ENCODE peak calls at places on chromosome 16, in five cellular contexts. One of them, this sample, is unnamed. For H3K4me1, the result is how much of the 10 kb centered on the place peaks cover.

GRCh38 chr16:22388101-22388644 is 13.8 kb upstream of the CDR2 start:
- DNase-seq in fibroblast of lung: peak
- DNase-seq in heart left ventricle: no peak
- DNase-seq in astrocyte: no peak
- DNase-seq in kidney: no peak
- DNase-seq in this sample: no peak

GRCh38 chr16:19765860-19766553 is 47.9 kb downstream of the IQCK start:
- DNase-seq in fibroblast of lung: peak
- DNase-seq in heart left ventricle: peak
- DNase-seq in astrocyte: no peak
- DNase-seq in kidney: no peak
- DNase-seq in this sample: no peak

GRCh38 chr16:49441366-49441780 is 67.8 kb downstream of the C16orf78 start:
- DNase-seq in fibroblast of lung: no peak
- DNase-seq in heart left ventricle: peak
- DNase-seq in astrocyte: no peak
- DNase-seq in kidney: no peak
- DNase-seq in this sample: no peak

GRCh38 chr16:12468552-12468951 is 335.1 kb downstream of the CPPED1 start:
- DNase-seq in fibroblast of lung: no peak
- DNase-seq in heart left ventricle: no peak
- DNase-seq in astrocyte: no peak
- DNase-seq in kidney: no peak
- DNase-seq in this sample: no peak

GRCh38 chr16:48526058-48526957 is 83.7 kb downstream of the N4BP1 start:
- DNase-seq in fibroblast of lung: no peak
- DNase-seq in heart left ventricle: no peak
- DNase-seq in astrocyte: no peak
- DNase-seq in kidney: peak
- DNase-seq in this sample: peak

GRCh38 chr16:65224471-65224870 is 102.6 kb upstream of the CDH11 start:
- DNase-seq in fibroblast of lung: no peak
- DNase-seq in heart left ventricle: no peak
- DNase-seq in astrocyte: no peak
- DNase-seq in kidney: no peak
- DNase-seq in this sample: no peak

GRCh38 chr16:19916064-19916463 is 31.4 kb upstream of the GPRC5B start:
- DNase-seq in fibroblast of lung: no peak
- DNase-seq in heart left ventricle: no peak
- DNase-seq in astrocyte: no peak
- DNase-seq in kidney: no peak
- DNase-seq in this sample: no peak

GRCh38 chr16:12557808-12558207 is 245.9 kb downstream of the CPPED1 start:
- DNase-seq in fibroblast of lung: no peak
- DNase-seq in heart left ventricle: no peak
- DNase-seq in astrocyte: no peak
- DNase-seq in kidney: no peak
- DNase-seq in this sample: no peak

GRCh38 chr16:16960785-16961184 is 510.0 kb downstream of the XYLT1 start:
- DNase-seq in fibroblast of lung: no peak
- DNase-seq in heart left ventricle: no peak
- DNase-seq in astrocyte: no peak
- DNase-seq in kidney: no peak
- DNase-seq in this sample: no peak

GRCh38 chr16:66923247-66923851 is 2.0 kb downstream of the RRAD start:
- DNase-seq in fibroblast of lung: no peak
- DNase-seq in heart left ventricle: peak
- DNase-seq in astrocyte: peak
- DNase-seq in kidney: no peak
- DNase-seq in this sample: no peak

GRCh38 chr16:17396762-17397498 is 73.8 kb downstream of the XYLT1 start:
- DNase-seq in fibroblast of lung: peak
- DNase-seq in heart left ventricle: peak
- DNase-seq in astrocyte: peak
- DNase-seq in kidney: no peak
- DNase-seq in this sample: no peak

GRCh38 chr16:60681014-60681413 is 1355.2 kb downstream of the CDH8 start:
- DNase-seq in fibroblast of lung: no peak
- DNase-seq in heart left ventricle: no peak
- DNase-seq in astrocyte: no peak
- DNase-seq in kidney: no peak
- DNase-seq in this sample: no peak

GRCh38 chr16:56029026-56029425 is 153.9 kb upstream of the CES5A start:
- DNase-seq in fibroblast of lung: no peak
- DNase-seq in heart left ventricle: no peak
- DNase-seq in astrocyte: no peak
- DNase-seq in kidney: no peak
- DNase-seq in this sample: no peak
- TF ChIP-seq CTCF in fibroblast of lung: no peak
- TF ChIP-seq CTCF in heart left ventricle: no peak
- TF ChIP-seq CTCF in astrocyte: no peak
- TF ChIP-seq CTCF in kidney: no peak
- TF ChIP-seq CTCF in this sample: no peak

DNA sequence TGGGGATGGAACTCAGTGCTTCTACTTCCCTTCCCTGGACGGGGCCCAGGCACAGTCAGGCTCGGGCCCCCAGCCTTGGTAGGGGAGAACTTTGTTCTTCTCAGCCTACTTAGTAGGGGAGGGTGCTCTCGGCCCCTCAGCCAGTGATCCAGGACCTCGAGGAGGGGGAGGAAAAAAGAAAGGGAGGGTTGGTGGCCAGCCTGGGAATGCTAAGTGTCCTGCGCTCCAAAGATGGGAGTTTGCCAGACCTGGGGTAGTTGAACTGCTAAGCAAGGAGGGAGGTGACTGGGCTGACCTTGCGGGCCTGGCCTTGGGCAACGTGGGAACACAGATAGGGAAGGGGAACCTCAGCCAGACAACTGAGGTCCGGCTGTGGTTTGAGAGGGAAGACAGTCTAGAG is 12.2 kb downstream of the ADGRG1 start:
- DNase-seq in fibroblast of lung: no peak
- DNase-seq in heart left ventricle: peak
- DNase-seq in astrocyte: no peak
- DNase-seq in kidney: no peak
- DNase-seq in this sample: no peak
- H3K4me1 ChIP-seq in fibroblast of lung: under half
- H3K4me1 ChIP-seq in heart left ventricle: half or more
- H3K4me1 ChIP-seq in astrocyte: under half
- H3K4me1 ChIP-seq in kidney: under half
- H3K4me1 ChIP-seq in this sample: under half

DNA sequence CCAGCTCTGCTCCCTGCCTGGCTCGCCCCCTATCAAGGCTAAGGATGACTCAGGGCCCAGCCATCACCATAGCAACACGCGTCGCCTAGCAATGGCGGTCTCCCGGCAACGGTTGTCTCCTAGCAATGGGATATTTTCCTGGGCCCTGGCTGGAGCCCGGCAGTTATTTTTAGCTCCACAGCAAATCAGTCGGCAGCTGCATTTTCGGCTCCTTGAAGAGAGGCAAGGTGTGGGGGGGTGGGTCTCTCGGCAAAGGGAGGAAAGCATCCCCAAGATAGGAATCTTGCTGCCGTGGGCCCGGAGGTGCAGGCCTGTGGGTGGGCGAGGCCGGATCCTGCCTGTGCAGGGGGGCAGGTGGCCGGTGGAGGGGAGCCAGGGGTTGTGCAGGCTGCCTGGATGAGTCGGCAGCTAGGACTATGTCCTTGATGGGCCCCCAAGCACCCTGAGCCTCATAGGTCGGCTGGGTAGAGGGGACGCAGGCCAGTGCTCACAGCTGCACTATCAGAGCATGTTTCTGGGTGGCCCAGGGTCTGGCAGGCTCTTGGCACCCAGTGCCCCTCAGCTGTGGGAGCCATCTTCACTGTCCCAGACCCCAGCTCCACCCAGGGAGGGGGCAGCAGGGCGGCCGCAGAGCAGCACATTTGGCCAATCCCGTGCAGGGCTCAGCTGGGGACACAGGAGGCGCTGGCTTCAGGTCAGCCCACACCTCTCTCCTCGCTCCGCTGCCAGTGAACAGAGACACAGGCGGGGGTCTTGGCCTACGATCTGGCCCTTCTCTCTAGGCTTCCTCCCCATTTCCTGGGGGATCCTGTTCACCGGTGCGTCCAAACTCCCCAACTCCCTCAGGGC is 4.3 kb upstream of the FBXL16 start:
- DNase-seq in fibroblast of lung: peak
- DNase-seq in heart left ventricle: peak
- DNase-seq in astrocyte: peak
- DNase-seq in kidney: no peak
- DNase-seq in this sample: no peak
- TF ChIP-seq CTCF in fibroblast of lung: no peak
- TF ChIP-seq CTCF in heart left ventricle: no peak
- TF ChIP-seq CTCF in astrocyte: no peak
- TF ChIP-seq CTCF in kidney: no peak
- TF ChIP-seq CTCF in this sample: no peak

GRCh38 chr16:80100186-80100585 is 440.6 kb upstream of the DYNLRB2 start:
- DNase-seq in fibroblast of lung: no peak
- DNase-seq in heart left ventricle: no peak
- DNase-seq in astrocyte: no peak
- DNase-seq in kidney: no peak
- DNase-seq in this sample: no peak

GRCh38 chr16:80107900-80108299 is 432.9 kb upstream of the DYNLRB2 start:
- DNase-seq in fibroblast of lung: no peak
- DNase-seq in heart left ventricle: no peak
- DNase-seq in astrocyte: peak
- DNase-seq in kidney: no peak
- DNase-seq in this sample: peak

GRCh38 chr16:80100846-80101451 is 439.8 kb upstream of the DYNLRB2 start:
- DNase-seq in fibroblast of lung: no peak
- DNase-seq in heart left ventricle: no peak
- DNase-seq in astrocyte: peak
- DNase-seq in kidney: no peak
- DNase-seq in this sample: no peak

GRCh38 chr16:80105160-80105559 is 435.6 kb upstream of the DYNLRB2 start:
- DNase-seq in fibroblast of lung: no peak
- DNase-seq in heart left ventricle: no peak
- DNase-seq in astrocyte: peak
- DNase-seq in kidney: no peak
- DNase-seq in this sample: peak

DNA sequence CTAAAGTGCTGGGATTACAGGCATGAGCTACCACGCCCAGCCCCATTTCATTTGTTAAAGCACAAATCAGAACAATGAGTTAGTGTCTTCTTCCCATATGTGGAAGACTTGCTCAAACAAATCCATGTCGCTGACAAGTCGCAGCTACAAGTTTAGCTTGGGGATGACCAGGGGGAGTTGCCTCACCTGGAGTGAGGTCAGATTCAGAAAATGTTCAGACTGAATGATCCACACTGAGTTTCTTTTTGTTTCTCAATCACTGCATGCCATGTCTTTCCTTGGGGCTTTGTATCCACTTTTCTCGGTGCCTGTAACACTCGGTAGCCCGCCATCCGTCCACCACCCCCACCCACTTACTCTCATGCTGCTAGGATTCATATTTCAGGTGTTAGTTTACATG is 437.3 kb upstream of the DYNLRB2 start:
- DNase-seq in fibroblast of lung: no peak
- DNase-seq in heart left ventricle: no peak
- DNase-seq in astrocyte: no peak
- DNase-seq in kidney: no peak
- DNase-seq in this sample: peak
- H3K4me1 ChIP-seq in fibroblast of lung: under half
- H3K4me1 ChIP-seq in heart left ventricle: under half
- H3K4me1 ChIP-seq in astrocyte: under half
- H3K4me1 ChIP-seq in kidney: under half
- H3K4me1 ChIP-seq in this sample: under half

GRCh38 chr16:52976539-52977167 is 76.0 kb downstream of the CHD9NB start:
- DNase-seq in fibroblast of lung: peak
- DNase-seq in heart left ventricle: no peak
- DNase-seq in astrocyte: peak
- DNase-seq in kidney: no peak
- DNase-seq in this sample: peak
- TF ChIP-seq CTCF in fibroblast of lung: peak
- TF ChIP-seq CTCF in heart left ventricle: peak
- TF ChIP-seq CTCF in astrocyte: no peak
- TF ChIP-seq CTCF in kidney: peak
- TF ChIP-seq CTCF in this sample: peak

DNA sequence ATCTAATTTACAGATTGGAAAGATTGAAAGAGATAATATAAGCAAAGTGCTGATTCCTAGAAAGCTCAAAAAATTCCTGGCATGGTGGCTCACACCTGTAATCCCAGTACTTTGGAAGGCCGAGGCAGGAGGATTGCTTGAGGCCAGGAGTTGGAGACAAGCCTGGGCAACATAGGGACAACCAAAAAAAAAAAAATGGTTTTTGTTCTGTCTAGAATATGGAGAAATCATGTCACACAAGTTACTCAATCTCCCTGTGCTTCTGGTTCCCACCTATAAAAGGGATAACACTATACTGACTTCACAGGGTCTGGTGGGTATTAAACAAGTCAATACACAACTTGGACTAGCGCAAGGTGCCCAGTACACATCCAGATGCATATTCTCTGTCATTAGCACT is 18.4 kb downstream of the ARHGAP17 start:
- DNase-seq in fibroblast of lung: no peak
- DNase-seq in heart left ventricle: no peak
- DNase-seq in astrocyte: no peak
- DNase-seq in kidney: no peak
- DNase-seq in this sample: no peak
- H3K4me1 ChIP-seq in fibroblast of lung: under half
- H3K4me1 ChIP-seq in heart left ventricle: half or more
- H3K4me1 ChIP-seq in astrocyte: under half
- H3K4me1 ChIP-seq in kidney: under half
- H3K4me1 ChIP-seq in this sample: under half